ENCODE peak calls at places on chromosomes 5 and 9, in nine cellular contexts. G, R, Q, Y, W, L, X, Z and N are unnamed samples.

GRCh38 chr5:126868961-126869451 is 92.1 kb downstream of the LMNB1 start:
- DNase-seq in G (no peak), R (no peak), Q (peak), Y (no peak), W (peak), L (no peak), X (peak), Z (no peak), N (no peak)

GRCh38 chr5:180129291-180130190 is 58.0 kb upstream of the RNF130 start:
- DNase-seq in G (no peak), R (no peak), Q (no peak), Y (no peak), W (no peak), L (no peak), X (no peak), Z (no peak), N (no peak)

GRCh38 chr9:87290241-87290700 is 207.4 kb upstream of the DAPK1 start:
- DNase-seq in G (no peak), R (no peak), Q (peak), Y (no peak), W (no peak), L (no peak), X (peak), Z (no peak), N (no peak)

GRCh38 chr5:159802661-159803060 is 113.6 kb upstream of the ADRA1B start:
- DNase-seq in G (no peak), R (no peak), Q (no peak), Y (peak), W (no peak), L (no peak), X (no peak), Z (no peak), N (no peak)

GRCh38 chr9:94639045-94639995 is at the start of gene FBP1:
- DNase-seq in G (no peak), R (no peak), Q (no peak), Y (peak), W (no peak), L (peak), X (peak), Z (no peak), N (no peak)

GRCh38 chr9:93191354-93191660 is 7.4 kb downstream of the WNK2 start:
- DNase-seq in G (no peak), R (no peak), Q (no peak), Y (no peak), W (no peak), L (no peak), X (no peak), Z (no peak), N (no peak)

GRCh38 chr5:73370620-73371583 is 77.7 kb downstream of the FOXD1 start:
- DNase-seq in G (peak), R (no peak), Q (peak), Y (no peak), W (no peak), L (no peak), X (peak), Z (no peak), N (peak)

GRCh38 chr5:66974256-66974655 is 222.3 kb downstream of the CD180 start:
- DNase-seq in G (peak), R (no peak), Q (no peak), Y (no peak), W (no peak), L (no peak), X (no peak), Z (no peak), N (no peak)

GRCh38 chr5:93791520-93791972 is 50.1 kb upstream of the POU5F2 start:
- DNase-seq in G (no peak), R (no peak), Q (peak), Y (peak), W (no peak), L (no peak), X (no peak), Z (no peak), N (no peak)